ENCODE peak calls at places on chromosome 9, in ten cellular contexts. U is PC-9, N is left ventricle myocardium inferior, I is fibroblast of lung, F is endothelial cell of umbilical vein, G is GM23338, W is breast epithelium, H is heart right ventricle, C is left lung, M is upper lobe of left lung. Z is an unnamed sample.

GRCh38 chr9:91777437-91777836 is 172.6 kb downstream of the ROR2 start:
- DNase-seq in U (no peak), N (no peak), I (peak; percentile 90), F (no peak), G (no peak), W (no peak), H (no peak), C (no peak), M (no peak), Z (no peak)

GRCh38 chr9:78158286-78158685 is 77.6 kb upstream of the CEP78 start:
- DNase-seq in U (no peak), N (no peak), I (no peak), F (peak; percentile 80), G (no peak), W (no peak), H (no peak), C (no peak), M (no peak), Z (no peak)

GRCh38 chr9:10274156-10274555 is 338.6 kb downstream of the PTPRD start:
- DNase-seq in U (no peak), N (no peak), I (no peak), F (peak; percentile 25), G (peak; percentile 19), W (no peak), H (no peak), C (no peak), M (no peak), Z (no peak)

GRCh38 chr9:17519761-17520160 is 59.1 kb upstream of the SH3GL2 start:
- DNase-seq in U (no peak), N (no peak), I (peak; percentile 36), F (peak; percentile 30), G (no peak), W (no peak), H (no peak), C (no peak), M (no peak), Z (no peak)

GRCh38 chr9:17018001-17018491 is 116.8 kb upstream of the CNTLN start:
- DNase-seq in U (no peak), N (peak; percentile 18), I (peak; percentile 88), F (no peak), G (no peak), W (no peak), H (peak; percentile 13), C (no peak), M (peak; percentile 9), Z (no peak)

GRCh38 chr9:69371001-69371400 is 46.0 kb downstream of the ENTREP1 start:
- DNase-seq in U (no peak), N (no peak), I (no peak), F (peak; percentile 83), G (no peak), W (no peak), H (no peak), C (no peak), M (no peak), Z (no peak)

GRCh38 chr9:87337335-87338074 is 160.2 kb upstream of the DAPK1 start:
- DNase-seq in U (peak; percentile 71), N (no peak), I (peak; percentile 57), F (peak; percentile 38), G (peak; percentile 94), W (no peak), H (no peak), C (no peak), M (no peak), Z (peak; percentile 58)

GRCh38 chr9:125393426-125393825 is 131.8 kb downstream of the GAPVD1 start:
- DNase-seq in U (no peak), N (no peak), I (peak; percentile 23), F (no peak), G (no peak), W (no peak), H (no peak), C (no peak), M (no peak), Z (no peak)

GRCh38 chr9:124658165-124659017 is 112.7 kb downstream of the NR6A1 start:
- DNase-seq in U (peak; percentile 94), N (peak; percentile 63), I (peak; percentile 94), F (peak; percentile 95), G (peak; percentile 55), W (no peak), H (peak; percentile 85), C (peak; percentile 76), M (no peak), Z (peak; percentile 85)

GRCh38 chr9:108727580-108728056 is 128.2 kb downstream of the ACTL7B start:
- DNase-seq in U (no peak), N (peak; percentile 57), I (peak; percentile 42), F (no peak), G (no peak), W (no peak), H (peak; percentile 58), C (peak; percentile 36), M (no peak), Z (no peak)

GRCh38 chr9:76390656-76391055 is 3.6 kb downstream of the RFK start:
- DNase-seq in U (no peak), N (no peak), I (no peak), F (peak; percentile 91), G (no peak), W (no peak), H (no peak), C (no peak), M (no peak), Z (no peak)

GRCh38 chr9:76595645-76596044 is 136.7 kb downstream of the GCNT1 start:
- DNase-seq in U (no peak), N (no peak), I (no peak), F (no peak), G (no peak), W (no peak), H (no peak), C (no peak), M (no peak), Z (no peak)

GRCh38 chr9:6833518-6834192 is 75.9 kb downstream of the KDM4C start:
- DNase-seq in U (no peak), N (no peak), I (peak; percentile 48), F (no peak), G (no peak), W (no peak), H (no peak), C (no peak), M (no peak), Z (no peak)

GRCh38 chr9:82021198-82021597 is 32.6 kb downstream of the SPATA31D1 start:
- DNase-seq in U (no peak), N (no peak), I (peak; percentile 83), F (peak; percentile 13), G (no peak), W (no peak), H (no peak), C (peak; percentile 34), M (no peak), Z (no peak)

GRCh38 chr9:101705135-101705661 is 33.2 kb downstream of the GRIN3A start:
- DNase-seq in U (no peak), N (peak; percentile 19), I (no peak), F (no peak), G (peak; percentile 86), W (no peak), H (no peak), C (no peak), M (no peak), Z (peak; percentile 51)
- H3K4me3 ChIP-seq in U (no peak overlapping the region), N (peak overlapping the region; percentile 55), I (no peak overlapping the region), F (no peak overlapping the region), G (peak overlapping the region; percentile 54), W (peak overlapping the region; percentile 46), H (no peak overlapping the region), C (no peak overlapping the region), M (no peak overlapping the region), Z (peak overlapping the region; percentile 13)

DNA sequence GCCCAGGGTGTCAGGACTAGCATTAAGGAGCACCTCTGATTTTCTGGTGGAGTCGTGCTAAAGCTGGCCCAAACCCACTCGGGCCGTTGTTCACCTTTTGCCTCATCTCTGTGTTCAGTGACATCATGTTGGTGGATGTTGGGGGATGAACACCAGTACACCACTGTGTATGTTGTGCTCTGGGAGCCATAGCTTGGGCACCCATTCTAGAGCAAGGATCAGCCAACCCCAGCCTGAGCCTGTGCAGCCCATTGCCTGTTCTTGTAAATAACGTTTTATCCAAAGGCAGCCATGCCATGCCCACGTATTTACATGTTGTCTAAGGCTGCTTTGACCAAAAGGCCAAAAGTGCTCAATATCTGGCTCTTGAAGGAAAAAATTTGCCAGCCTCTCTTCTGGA is 245.6 kb downstream of the FANCC start:
- DNase-seq in U (no peak), N (no peak), I (no peak), F (no peak), G (no peak), W (no peak), H (peak; percentile 3), C (no peak), M (no peak), Z (no peak)
- TF ChIP-seq CTCF in U (no peak), N (no peak), I (no peak), F (no peak), G (no peak), W (no peak), H (no peak), C (no peak), M (no peak), Z (no peak)

GRCh38 chr9:36820392-36820861 is 213.6 kb downstream of the PAX5 start:
- DNase-seq in U (no peak), N (no peak), I (no peak), F (no peak), G (no peak), W (no peak), H (no peak), C (no peak), M (no peak), Z (no peak)
- H3K27me3 ChIP-seq in U (peaks cover 46% of the 10 kb centered on the region), N (peaks cover 93% of the 10 kb centered on the region), I (peaks cover 18% of the 10 kb centered on the region), F (peaks cover 42% of the 10 kb centered on the region), G (peaks cover 31% of the 10 kb centered on the region), W (no peaks in the 10 kb centered on the region), H (peaks cover 67% of the 10 kb centered on the region), C (peaks cover 66% of the 10 kb centered on the region), M (peaks cover 17% of the 10 kb centered on the region), Z (no peaks in the 10 kb centered on the region)

DNA sequence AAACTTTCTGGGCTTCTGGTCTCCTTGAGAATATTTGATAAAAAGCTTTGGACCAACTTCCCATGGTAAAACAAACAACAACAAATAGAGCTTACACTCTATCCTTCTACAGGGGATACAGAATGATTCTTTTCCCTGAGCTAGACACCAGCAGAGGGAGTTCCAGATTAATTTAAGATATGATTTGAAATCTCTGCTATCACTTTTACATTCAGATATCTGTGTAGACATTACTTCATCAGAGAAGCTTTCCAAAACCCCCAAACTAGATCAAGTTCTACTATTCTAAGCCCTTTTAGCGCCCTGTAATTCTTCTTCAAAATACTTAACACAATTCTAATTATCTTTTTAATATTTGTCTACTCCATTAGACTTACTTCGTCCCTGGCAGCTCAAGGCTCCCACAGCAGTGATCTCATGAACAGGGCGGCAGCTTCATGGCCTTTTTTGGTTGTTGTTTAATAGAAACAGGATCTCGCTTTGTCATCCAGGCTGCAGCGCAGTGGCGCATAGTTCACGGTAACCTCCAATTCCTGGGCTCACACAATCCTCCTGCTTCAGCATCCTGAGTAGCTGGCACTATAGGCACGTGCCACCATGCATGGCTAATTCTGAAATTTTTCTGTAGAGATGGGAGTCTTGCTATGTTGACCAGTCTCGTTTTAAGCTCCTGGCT is 938 bp upstream of the GALNT12 start:
- DNase-seq in U (no peak), N (no peak), I (peak; percentile 40), F (no peak), G (no peak), W (no peak), H (no peak), C (no peak), M (no peak), Z (no peak)
- H3K4me3 ChIP-seq in U (peak overlapping the region; percentile 87), N (no peak overlapping the region), I (no peak overlapping the region), F (no peak overlapping the region), G (peak overlapping the region; percentile 74), W (no peak overlapping the region), H (no peak overlapping the region), C (no peak overlapping the region), M (no peak overlapping the region), Z (no peak overlapping the region)

GRCh38 chr9:136629879-136630661 is 32.6 kb upstream of the EGFL7 start:
- DNase-seq in U (no peak), N (peak; percentile 54), I (peak; percentile 41), F (peak; percentile 57), G (peak; percentile 86), W (no peak), H (no peak), C (peak; percentile 71), M (peak; percentile 88), Z (peak; percentile 76)
- TF ChIP-seq CTCF in U (peak; percentile 86), N (peak; percentile 60), I (peak; percentile 59), F (peak; percentile 79), G (peak; percentile 68), W (peak; percentile 15), H (peak; percentile 56), C (peak; percentile 60), M (peak; percentile 78), Z (peak; percentile 55)

Z was measured in Caco-2.